ENCODE peak calls at places on chromosomes 4 and X, in four cellular contexts. Q is stimulated activated CD4-positive, alpha-beta T cell treated with anti-CD3 and anti-CD28 coated beads, Interleukin-12 subunit alpha, Interleukin-12 subunit beta, amount 100 ng/mL, for 24 hours; W is lung; S is left kidney. U is an unnamed sample.

GRCh38 chr4:100539706-100540105 is 21.9 kb upstream of the EMCN start:
- DNase-seq in S (no peak), Q (no peak), W (no peak), U (no peak)

GRCh38 chr4:19982556-19982955 is 269.1 kb upstream of the SLIT2 start:
- DNase-seq in S (no peak), Q (no peak), W (no peak), U (no peak)

GRCh38 chr4:71974681-71975080 is 57.1 kb upstream of the NPFFR2 start:
- DNase-seq in S (no peak), Q (no peak), W (no peak), U (no peak)

GRCh38 chr4:108644237-108644636 is 6.2 kb upstream of the OSTC start:
- DNase-seq in W (no peak), S (no peak), Q (no peak), U (no peak)

GRCh38 chr4:86935499-86935832 is 655 bp downstream of the AFF1 start:
- DNase-seq in Q (no peak), S (peak), W (peak), U (peak)

GRCh38 chrX:125205918-125206665 is 113.6 kb upstream of the TEX13C start:
- DNase-seq in S (peak), Q (no peak), W (no peak), U (peak)

GRCh38 chr4:2096073-2096609 is 37.0 kb downstream of the NAT8L start:
- DNase-seq in W (no peak), S (no peak), Q (no peak), U (no peak)

GRCh38 chrX:49053223-49054072 is 5.4 kb upstream of the CCDC120 start:
- DNase-seq in Q (peak), S (peak), W (peak), U (no peak)

GRCh38 chr4:72525938-72526337 is 43.1 kb downstream of the ADAMTS3 start:
- DNase-seq in S (peak), W (peak), Q (no peak), U (no peak)

GRCh38 chr4:39648827-39649558 is 10.3 kb upstream of the SMIM14 start:
- DNase-seq in Q (no peak), S (no peak), W (no peak), U (no peak)

GRCh38 chr4:17347445-17347844 is 164.4 kb downstream of the QDPR start:
- DNase-seq in Q (no peak), S (peak), W (no peak), U (peak)

GRCh38 chrX:78327370-78328048 is at the start of gene CYSLTR1:
- DNase-seq in W (no peak), S (peak), Q (no peak), U (no peak)